ENCODE peak calls at places on chromosomes 16 and 17, in ten cellular contexts. E is ovary, S is stomach, L is thoracic aorta, R is Panc1, X is astrocyte, F is upper lobe of right lung, P is lung, Q is esophagus squamous epithelium, T is PC-3. A is an unnamed sample. For H3K4me1 and H3K36me3, the result is how much of the 10 kb centered on the place peaks cover.

GRCh38 chr17:19327039-19327776 is 35.3 kb downstream of the B9D1 start:
- DNase-seq in E (no peak), S (no peak), L (no peak), R (no peak), X (peak), F (peak), P (no peak), Q (no peak), T (peak), A (no peak)

GRCh38 chr16:30829130-30830071 is 42.4 kb upstream of the ZNF629 start:
- DNase-seq in E (no peak), S (peak), L (no peak), R (no peak), X (no peak), F (peak), P (peak), Q (no peak), T (no peak), A (no peak)

GRCh38 chr17:8941980-8942617 is 23.4 kb downstream of the PIK3R5 start:
- DNase-seq in E (no peak), S (no peak), L (no peak), R (no peak), X (no peak), F (no peak), P (no peak), Q (no peak), T (no peak), A (no peak)

GRCh38 chr17:40484285-40484972 is 17.0 kb downstream of the TNS4 start:
- DNase-seq in E (no peak), S (no peak), L (no peak), R (no peak), X (no peak), F (no peak), P (no peak), Q (no peak), T (no peak), A (peak)

GRCh38 chr17:60390881-60391418 is 983 bp downstream of the USP32 start:
- DNase-seq in E (peak), S (peak), L (no peak), R (no peak), X (peak), F (no peak), P (no peak), Q (no peak), T (peak), A (peak)

GRCh38 chr17:16437083-16437482 is 21.7 kb downstream of the TRPV2 start:
- DNase-seq in E (no peak), S (no peak), L (no peak), R (no peak), X (no peak), F (no peak), P (no peak), Q (no peak), T (no peak), A (no peak)

GRCh38 chr17:48952904-48953303 is 8.3 kb upstream of the SNF8 start:
- DNase-seq in E (no peak), S (no peak), L (no peak), R (no peak), X (no peak), F (no peak), P (no peak), Q (no peak), T (no peak), A (no peak)

GRCh38 chr16:1180772-1181714 is 28.1 kb downstream of the CACNA1H start:
- DNase-seq in E (peak), S (no peak), L (no peak), R (no peak), X (no peak), F (no peak), P (no peak), Q (no peak), T (no peak), A (no peak)

GRCh38 chr16:77290451-77291110 is 91.4 kb downstream of the SYCE1L start:
- DNase-seq in E (no peak), S (no peak), L (no peak), R (no peak), X (peak), F (no peak), P (no peak), Q (no peak), T (no peak), A (no peak)

GRCh38 chr17:13437966-13438779 is 163.6 kb downstream of the HS3ST3A1 start:
- DNase-seq in E (no peak), S (no peak), L (no peak), R (no peak), X (peak), F (no peak), P (no peak), Q (no peak), T (peak), A (no peak)

DNA sequence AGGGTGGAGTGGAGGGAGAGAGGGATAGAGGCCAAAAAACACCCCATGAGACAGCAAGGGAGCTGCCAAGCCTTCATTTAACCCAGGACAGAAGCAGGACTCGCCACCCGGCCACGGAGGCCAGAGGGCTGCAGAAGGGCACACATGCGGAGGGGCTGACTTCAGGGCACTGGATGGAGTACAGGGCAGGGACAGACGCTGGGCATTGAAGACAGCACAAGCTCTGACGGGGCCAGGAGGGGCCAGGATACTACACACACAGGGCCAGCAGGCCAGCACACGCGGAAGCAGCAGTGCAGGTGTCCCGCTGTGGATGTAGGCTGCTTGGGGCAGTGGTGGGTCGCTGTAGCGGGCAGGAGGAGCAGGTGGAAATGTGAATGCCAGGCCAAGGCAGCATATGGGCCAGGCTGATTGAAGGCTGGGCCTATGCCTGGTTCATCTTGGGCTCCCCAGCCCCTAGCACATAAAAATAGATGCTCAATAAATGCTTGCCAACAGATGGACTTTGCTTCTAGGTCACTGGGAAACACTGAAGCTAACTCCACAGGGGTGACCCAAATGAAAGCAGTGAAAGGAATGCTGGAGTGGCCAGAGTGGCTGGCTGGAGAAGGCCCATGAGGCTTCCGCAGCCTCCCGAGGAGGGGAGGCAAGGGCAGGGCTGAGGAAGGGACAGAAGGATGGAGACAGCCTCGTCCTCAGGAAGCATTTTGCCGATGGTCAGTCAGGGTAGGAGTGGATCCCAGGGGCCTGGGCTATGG is 61.6 kb downstream of the GNA13 start:
- DNase-seq in E (no peak), S (no peak), L (no peak), R (no peak), X (no peak), F (no peak), P (no peak), Q (no peak), T (no peak), A (no peak)
- H3K4me1 ChIP-seq in E (under half), S (under half), L (under half), R (under half), X (under half), F (under half), P (under half), Q (under half), T (under half), A (under half)

GRCh38 chr17:27318633-27319032 is 24.7 kb downstream of the WSB1 start:
- DNase-seq in E (no peak), S (no peak), L (no peak), R (no peak), X (no peak), F (no peak), P (no peak), Q (no peak), T (no peak), A (no peak)

GRCh38 chr17:27318228-27318627 is 24.3 kb downstream of the WSB1 start:
- DNase-seq in E (no peak), S (no peak), L (no peak), R (no peak), X (no peak), F (no peak), P (no peak), Q (no peak), T (no peak), A (no peak)

GRCh38 chr17:27319536-27320221 is 25.8 kb downstream of the WSB1 start:
- DNase-seq in E (peak), S (peak), L (peak), R (no peak), X (peak), F (peak), P (peak), Q (no peak), T (no peak), A (peak)

GRCh38 chr17:27315322-27315721 is 21.4 kb downstream of the WSB1 start:
- DNase-seq in E (peak), S (peak), L (peak), R (no peak), X (peak), F (peak), P (peak), Q (no peak), T (no peak), A (peak)

GRCh38 chr17:27315796-27316465 is 22.0 kb downstream of the WSB1 start:
- DNase-seq in E (no peak), S (no peak), L (no peak), R (no peak), X (no peak), F (no peak), P (no peak), Q (no peak), T (no peak), A (no peak)
- H3K36me3 ChIP-seq in E (under half), S (half or more), L (under half), R (under half), X (under half), F (half or more), P (under half), Q (under half), T (under half), A (under half)

DNA sequence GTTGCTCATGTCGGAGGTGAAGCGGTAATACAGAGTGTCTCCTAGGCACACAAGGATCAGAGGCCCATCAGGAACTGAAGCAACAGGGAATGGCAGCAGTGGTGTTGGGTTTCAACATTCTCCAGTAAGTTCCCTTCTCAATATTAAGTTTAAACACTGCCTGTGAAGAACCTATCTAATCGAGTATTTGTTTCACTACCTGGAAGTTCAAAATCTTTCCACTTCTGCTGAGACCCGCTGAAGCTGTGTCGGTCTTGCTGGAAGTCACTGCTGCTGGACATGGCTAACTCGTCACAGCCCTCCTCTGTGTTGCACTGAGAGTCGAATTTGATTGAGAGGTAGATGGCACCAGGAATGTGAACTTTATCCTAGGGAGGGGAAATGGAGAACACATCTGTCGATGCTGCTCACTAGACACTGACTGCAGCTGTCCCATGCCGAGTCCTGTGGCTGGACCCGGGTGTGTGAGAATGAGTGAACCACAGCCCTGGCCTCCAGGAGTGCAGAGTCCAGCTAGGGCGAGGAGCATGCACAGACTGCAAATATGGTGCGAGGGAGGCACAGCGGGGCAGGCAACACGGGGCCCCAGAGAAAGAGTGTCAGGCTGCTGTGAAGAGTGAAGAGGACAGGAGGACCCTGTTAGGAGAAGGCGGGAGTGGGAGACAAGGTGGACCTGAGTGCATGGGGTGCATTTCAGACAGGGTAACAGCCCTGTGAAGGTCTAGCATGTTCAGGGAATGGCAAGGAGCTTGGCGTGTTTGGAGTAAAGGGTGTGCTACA is 50.1 kb upstream of the ATP2A3 start:
- DNase-seq in E (no peak), S (no peak), L (no peak), R (no peak), X (no peak), F (no peak), P (no peak), Q (no peak), T (no peak), A (no peak)
- H3K4me1 ChIP-seq in E (under half), S (under half), L (under half), R (under half), X (under half), F (under half), P (under half), Q (under half), T (under half), A (under half)

GRCh38 chr16:88066234-88066633 is 115.0 kb downstream of the BANP start:
- DNase-seq in E (no peak), S (no peak), L (no peak), R (no peak), X (no peak), F (no peak), P (no peak), Q (no peak), T (no peak), A (peak)
- H3K36me3 ChIP-seq in E (under half), S (half or more), L (under half), R (under half), X (under half), F (under half), P (under half), Q (under half), T (under half), A (under half)

DNA sequence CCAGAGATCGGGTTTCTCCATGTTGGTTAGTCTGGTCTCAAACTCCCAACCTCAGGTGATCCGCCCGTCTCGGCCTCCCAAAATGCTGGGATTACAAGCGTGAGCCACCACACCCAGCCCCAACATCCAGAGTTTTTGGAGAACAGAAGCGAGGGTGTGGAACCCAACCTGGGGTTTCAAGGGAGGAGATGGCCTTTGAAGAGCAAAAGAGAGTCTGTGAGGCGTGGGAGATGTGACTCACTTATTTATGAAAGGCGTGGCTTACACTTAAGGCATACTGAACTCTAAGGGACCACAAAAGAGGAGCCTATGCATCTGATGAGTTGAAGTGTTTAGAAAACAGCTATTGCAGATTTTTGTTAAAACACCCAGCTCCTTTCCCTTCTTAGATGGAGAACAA is 18.8 kb downstream of the ARSG start:
- DNase-seq in E (no peak), S (no peak), L (no peak), R (no peak), X (no peak), F (no peak), P (no peak), Q (no peak), T (peak), A (no peak)
- H3K4me1 ChIP-seq in E (under half), S (under half), L (under half), R (under half), X (under half), F (under half), P (under half), Q (under half), T (under half), A (under half)

DNA sequence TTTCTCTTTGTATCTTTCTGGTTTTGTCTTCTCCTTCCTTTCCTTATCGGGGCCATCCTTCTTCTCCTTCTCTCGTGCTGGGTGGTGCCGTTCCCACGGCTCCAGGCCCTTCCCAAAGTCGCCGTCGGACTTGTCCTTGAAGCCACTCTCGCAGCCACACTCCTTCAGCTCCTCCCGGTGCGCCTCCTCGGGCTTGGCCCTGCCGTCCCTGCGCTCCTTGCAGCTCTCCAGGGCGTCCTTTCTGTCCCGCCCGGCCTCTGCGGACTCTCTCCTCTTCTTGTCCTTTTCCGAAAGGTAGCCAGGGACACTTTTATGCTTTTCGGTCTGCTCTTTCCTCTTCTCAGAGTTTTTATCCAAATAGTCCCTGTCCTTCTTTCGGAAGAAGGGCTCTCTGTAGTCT is 65.9 kb downstream of the ZNF778 start:
- DNase-seq in E (no peak), S (no peak), L (no peak), R (no peak), X (no peak), F (no peak), P (no peak), Q (no peak), T (no peak), A (no peak)
- H3K36me3 ChIP-seq in E (under half), S (half or more), L (half or more), R (under half), X (under half), F (half or more), P (half or more), Q (under half), T (under half), A (under half)

DNA sequence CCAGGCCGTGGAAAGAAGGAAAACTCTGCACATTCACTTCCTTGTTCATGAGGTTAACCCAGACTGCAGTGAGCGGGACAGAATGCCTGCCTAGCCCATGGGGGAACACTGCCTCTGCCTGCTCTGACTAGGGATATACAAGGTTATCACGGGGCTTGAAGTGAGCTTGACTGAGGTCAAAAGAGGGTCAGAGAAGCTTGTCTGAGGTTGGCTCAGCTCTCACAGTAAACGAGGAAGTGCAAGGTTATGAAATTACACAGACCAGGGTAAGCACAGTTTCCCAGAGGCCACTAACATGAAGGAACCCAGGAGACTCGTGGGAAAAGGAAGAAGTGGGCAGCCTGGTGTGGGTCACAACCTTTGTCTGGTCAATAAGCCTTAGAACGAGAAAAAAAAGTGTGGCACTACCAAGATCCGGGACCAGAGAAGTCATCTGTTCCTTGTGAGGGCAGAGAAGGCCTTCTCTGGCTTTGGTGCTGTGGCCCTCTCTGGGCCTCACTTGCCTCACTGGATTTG is 28.8 kb downstream of the HIC1 start:
- DNase-seq in E (peak), S (no peak), L (no peak), R (no peak), X (no peak), F (peak), P (peak), Q (no peak), T (no peak), A (no peak)
- H3K4me1 ChIP-seq in E (under half), S (half or more), L (under half), R (under half), X (half or more), F (half or more), P (under half), Q (under half), T (under half), A (under half)

DNA sequence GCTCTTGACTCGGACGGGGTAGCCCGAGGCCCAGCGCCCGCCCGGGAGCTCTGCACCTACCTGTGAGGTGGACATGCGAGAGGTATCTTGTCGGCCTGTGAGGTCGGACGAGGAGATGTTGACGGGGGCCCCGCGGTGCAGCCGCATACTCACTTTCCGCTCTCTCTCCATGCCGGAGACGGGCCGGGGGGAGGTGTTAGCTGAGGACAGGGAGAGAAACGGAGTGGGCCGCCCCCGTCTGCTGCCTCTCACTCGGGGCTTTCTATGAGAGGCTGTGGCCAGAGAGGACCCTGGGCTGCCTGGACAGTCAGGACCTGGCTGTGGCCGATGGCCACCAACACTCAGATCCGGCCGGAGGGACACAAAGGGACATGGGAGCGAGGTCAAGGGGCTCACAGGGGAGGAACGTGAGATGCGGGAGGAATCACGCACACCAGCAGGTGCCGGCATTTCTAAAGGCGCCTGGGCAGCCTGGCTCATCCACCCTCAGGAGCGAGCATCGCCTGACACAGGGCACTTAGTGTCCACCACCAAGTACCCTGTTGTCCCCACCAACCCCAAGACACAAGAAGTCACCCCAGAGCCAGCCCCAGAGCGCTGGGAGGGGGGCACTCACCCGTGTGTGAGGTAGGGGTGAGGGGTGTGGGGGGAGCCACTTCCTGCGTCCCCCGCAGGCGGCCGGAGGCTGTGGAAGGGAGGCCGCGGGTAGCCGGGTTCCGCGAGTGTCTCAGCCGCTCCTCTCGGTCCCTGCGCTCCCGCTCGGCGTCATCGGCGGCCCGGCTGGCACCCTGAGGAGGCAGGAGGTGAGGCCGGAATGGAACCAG is 20.2 kb downstream of the SLC16A3 start:
- DNase-seq in E (no peak), S (no peak), L (no peak), R (no peak), X (no peak), F (peak), P (no peak), Q (no peak), T (no peak), A (peak)
- H3K36me3 ChIP-seq in E (under half), S (half or more), L (half or more), R (under half), X (half or more), F (half or more), P (half or more), Q (half or more), T (half or more), A (half or more)